ENCODE peak calls at places on chromosomes 16 and 17, in seven cellular contexts. One of them, this sample, is unnamed.

GRCh38 chr17:57375770-57376181 is 119.5 kb downstream of the MSI2 start:
- DNase-seq in SK-N-SH: no peak
- DNase-seq in H1: no peak
- DNase-seq in GM12878: no peak
- DNase-seq in GM12891: no peak
- DNase-seq in K562: peak; percentile 55
- DNase-seq in HepG2: no peak
- DNase-seq in this sample: no peak

GRCh38 chr17:33954597-33954996 is 300.5 kb upstream of the CCL2 start:
- DNase-seq in SK-N-SH: no peak
- DNase-seq in H1: no peak
- DNase-seq in GM12878: no peak
- DNase-seq in GM12891: no peak
- DNase-seq in K562: no peak
- DNase-seq in HepG2: no peak
- DNase-seq in this sample: no peak

GRCh38 chr17:40290629-40291296 is 3.1 kb downstream of the CDC6 start:
- DNase-seq in SK-N-SH: peak; percentile 45
- DNase-seq in H1: no peak
- DNase-seq in GM12878: no peak
- DNase-seq in GM12891: no peak
- DNase-seq in K562: peak; percentile 35
- DNase-seq in HepG2: peak; percentile 86
- DNase-seq in this sample: no peak

GRCh38 chr17:76537288-76537577 is 276 bp downstream of the CYGB start:
- DNase-seq in SK-N-SH: peak; percentile 87
- DNase-seq in H1: no peak
- DNase-seq in GM12878: no peak
- DNase-seq in GM12891: no peak
- DNase-seq in K562: no peak
- DNase-seq in HepG2: no peak
- DNase-seq in this sample: peak; percentile 33

GRCh38 chr17:60720763-60721531 is 43.3 kb downstream of the BCAS3 start:
- DNase-seq in SK-N-SH: peak; percentile 66
- DNase-seq in H1: no peak
- DNase-seq in GM12878: peak; percentile 24
- DNase-seq in GM12891: peak; percentile 17
- DNase-seq in K562: peak; percentile 50
- DNase-seq in HepG2: peak; percentile 64
- DNase-seq in this sample: peak; percentile 19

GRCh38 chr16:50007744-50008143 is 17.3 kb upstream of the CNEP1R1 start:
- DNase-seq in SK-N-SH: no peak
- DNase-seq in H1: no peak
- DNase-seq in GM12878: no peak
- DNase-seq in GM12891: no peak
- DNase-seq in K562: no peak
- DNase-seq in HepG2: no peak
- DNase-seq in this sample: no peak

GRCh38 chr16:4505356-4506153 is 29.4 kb downstream of the HMOX2 start:
- DNase-seq in SK-N-SH: no peak
- DNase-seq in H1: no peak
- DNase-seq in GM12878: peak; percentile 70
- DNase-seq in GM12891: peak; percentile 73
- DNase-seq in K562: no peak
- DNase-seq in HepG2: no peak
- DNase-seq in this sample: peak; percentile 72

GRCh38 chr16:66639091-66639885 is 34.8 kb downstream of the CMTM3 start:
- DNase-seq in SK-N-SH: no peak
- DNase-seq in H1: no peak
- DNase-seq in GM12878: no peak
- DNase-seq in GM12891: no peak
- DNase-seq in K562: no peak
- DNase-seq in HepG2: no peak
- DNase-seq in this sample: no peak

GRCh38 chr17:48293319-48294192 is 136.5 kb downstream of the SKAP1 start:
- DNase-seq in SK-N-SH: no peak
- DNase-seq in H1: no peak
- DNase-seq in GM12878: no peak
- DNase-seq in GM12891: no peak
- DNase-seq in K562: no peak
- DNase-seq in HepG2: no peak
- DNase-seq in this sample: no peak

GRCh38 chr16:71287903-71288302 is 1.3 kb downstream of the CMTR2 start:
- DNase-seq in SK-N-SH: no peak
- DNase-seq in H1: no peak
- DNase-seq in GM12878: no peak
- DNase-seq in GM12891: no peak
- DNase-seq in K562: no peak
- DNase-seq in HepG2: no peak
- DNase-seq in this sample: no peak

GRCh38 chr16:2902337-2903130 is 9.2 kb upstream of the FLYWCH1 start:
- DNase-seq in SK-N-SH: peak; percentile 8
- DNase-seq in H1: no peak
- DNase-seq in GM12878: no peak
- DNase-seq in GM12891: no peak
- DNase-seq in K562: no peak
- DNase-seq in HepG2: no peak
- DNase-seq in this sample: no peak

GRCh38 chr17:50359005-50359699 is 13.2 kb downstream of the XYLT2 start:
- DNase-seq in SK-N-SH: no peak
- DNase-seq in H1: no peak
- DNase-seq in GM12878: no peak
- DNase-seq in GM12891: no peak
- DNase-seq in K562: no peak
- DNase-seq in HepG2: no peak
- DNase-seq in this sample: no peak

GRCh38 chr17:35217107-35217506 is 22.9 kb upstream of the SLC35G3 start:
- DNase-seq in SK-N-SH: no peak
- DNase-seq in H1: no peak
- DNase-seq in GM12878: no peak
- DNase-seq in GM12891: no peak
- DNase-seq in K562: no peak
- DNase-seq in HepG2: no peak
- DNase-seq in this sample: no peak

GRCh38 chr17:15157051-15157450 is 108.1 kb downstream of the PMP22 start:
- DNase-seq in SK-N-SH: no peak
- DNase-seq in H1: no peak
- DNase-seq in GM12878: no peak
- DNase-seq in GM12891: no peak
- DNase-seq in K562: no peak
- DNase-seq in HepG2: no peak
- DNase-seq in this sample: no peak

GRCh38 chr17:42796066-42796758 is 2.3 kb downstream of the COA3 start:
- DNase-seq in SK-N-SH: no peak
- DNase-seq in H1: no peak
- DNase-seq in GM12878: no peak
- DNase-seq in GM12891: no peak
- DNase-seq in K562: no peak
- DNase-seq in HepG2: no peak
- DNase-seq in this sample: no peak

GRCh38 chr17:42795465-42795864 is 3.0 kb downstream of the COA3 start:
- DNase-seq in SK-N-SH: no peak
- DNase-seq in H1: no peak
- DNase-seq in GM12878: no peak
- DNase-seq in GM12891: no peak
- DNase-seq in K562: no peak
- DNase-seq in HepG2: no peak
- DNase-seq in this sample: no peak

GRCh38 chr17:42797067-42798007 is 1.2 kb downstream of the COA3 start:
- DNase-seq in SK-N-SH: no peak
- DNase-seq in H1: no peak
- DNase-seq in GM12878: no peak
- DNase-seq in GM12891: no peak
- DNase-seq in K562: no peak
- DNase-seq in HepG2: peak; percentile 74
- DNase-seq in this sample: no peak

GRCh38 chr17:42798011-42798382 is 507 bp downstream of the COA3 start:
- DNase-seq in SK-N-SH: no peak
- DNase-seq in H1: no peak
- DNase-seq in GM12878: no peak
- DNase-seq in GM12891: no peak
- DNase-seq in K562: no peak
- DNase-seq in HepG2: no peak
- DNase-seq in this sample: no peak

DNA sequence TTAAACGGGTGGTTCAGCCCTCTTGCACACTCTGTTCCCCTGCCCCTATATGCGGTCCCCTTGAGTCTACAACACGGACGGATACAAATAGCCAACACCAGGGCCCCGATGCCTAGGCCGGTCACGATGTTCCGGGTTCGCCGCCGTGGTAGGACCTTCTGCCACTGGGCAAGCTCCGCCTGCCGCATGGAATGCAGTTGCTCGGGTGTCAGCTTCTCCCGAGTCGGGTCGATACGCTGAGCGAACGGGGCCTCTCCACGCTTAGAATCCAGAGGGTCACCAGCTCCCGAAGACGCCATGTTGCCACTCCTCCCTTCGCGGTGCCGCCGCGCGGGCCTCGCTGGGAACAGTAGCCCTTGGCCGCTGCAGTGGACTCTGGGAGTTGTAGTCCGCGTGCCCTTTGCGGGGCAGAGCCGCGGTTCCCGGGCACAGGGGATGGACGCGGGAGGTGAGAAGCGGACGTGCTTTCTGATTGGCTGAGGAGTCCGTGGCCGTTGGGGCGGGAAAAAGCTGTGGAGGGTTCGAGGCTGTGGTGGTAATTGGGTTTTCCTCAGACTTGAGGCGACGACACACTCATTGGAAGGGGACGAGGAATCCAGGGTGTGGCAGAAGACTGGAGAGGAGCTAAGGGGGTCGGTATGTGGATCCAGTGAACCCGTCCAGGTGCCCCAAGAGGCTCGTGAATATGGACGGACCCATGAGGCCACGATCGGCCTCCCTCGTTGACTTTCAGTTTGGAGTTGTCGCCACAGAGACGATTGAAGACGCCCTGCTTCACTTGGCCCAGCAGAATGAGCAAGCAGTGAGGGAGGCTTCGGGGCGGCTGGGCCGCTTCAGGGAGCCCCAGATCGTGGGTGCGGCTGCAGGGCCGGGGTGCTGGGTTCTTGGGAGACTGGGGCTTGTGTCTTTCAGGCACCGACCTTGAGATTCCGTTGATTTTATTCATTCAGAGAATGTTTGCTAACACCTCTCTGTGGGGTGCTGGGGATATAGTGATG is at the start of the genes CNTD1 and COA3:
- DNase-seq in SK-N-SH: peak; percentile 97
- DNase-seq in H1: peak; percentile 56
- DNase-seq in GM12878: peak; percentile 31
- DNase-seq in GM12891: peak; percentile 96
- DNase-seq in K562: peak; percentile 88
- DNase-seq in HepG2: peak; percentile 88
- DNase-seq in this sample: peak; percentile 94
- TF ChIP-seq POLR2AphosphoS5 in SK-N-SH: peak; percentile 74
- TF ChIP-seq POLR2AphosphoS5 in H1: peak; percentile 70
- TF ChIP-seq POLR2AphosphoS5 in GM12878: peak; percentile 49
- TF ChIP-seq POLR2AphosphoS5 in GM12891: peak; percentile 80
- TF ChIP-seq POLR2AphosphoS5 in K562: peak; percentile 66
- TF ChIP-seq POLR2AphosphoS5 in HepG2: peak; percentile 91
- TF ChIP-seq POLR2AphosphoS5 in this sample: no peak

DNA sequence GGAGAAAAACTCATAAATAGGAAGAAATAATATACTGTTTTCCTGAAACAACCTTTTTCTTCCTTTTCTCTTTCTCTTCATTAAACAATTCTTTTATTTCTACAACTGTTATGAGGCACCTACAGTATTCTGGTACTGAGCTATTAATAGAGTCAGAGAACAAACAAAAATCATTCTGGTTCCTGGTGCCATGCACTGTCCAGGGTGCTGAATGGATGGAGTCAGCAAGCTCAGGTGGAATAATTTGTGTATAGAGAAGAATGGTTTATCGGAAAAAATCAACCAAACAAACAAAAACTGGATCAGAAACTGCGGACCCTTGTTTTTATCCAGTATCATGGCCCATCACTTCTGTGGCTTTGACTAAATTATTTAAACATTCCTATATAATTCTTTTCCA is 430.3 kb upstream of the GOT2 start:
- DNase-seq in SK-N-SH: no peak
- DNase-seq in H1: no peak
- DNase-seq in GM12878: no peak
- DNase-seq in GM12891: no peak
- DNase-seq in K562: no peak
- DNase-seq in HepG2: no peak
- DNase-seq in this sample: no peak
- TF ChIP-seq TAF1 in SK-N-SH: no peak
- TF ChIP-seq TAF1 in H1: no peak
- TF ChIP-seq TAF1 in GM12878: no peak
- TF ChIP-seq TAF1 in GM12891: no peak
- TF ChIP-seq TAF1 in K562: no peak
- TF ChIP-seq TAF1 in HepG2: no peak
- TF ChIP-seq TAF1 in this sample: no peak

GRCh38 chr16:56690420-56691122 is 8.3 kb downstream of the MT1X start:
- DNase-seq in SK-N-SH: no peak
- DNase-seq in H1: no peak
- DNase-seq in GM12878: no peak
- DNase-seq in GM12891: no peak
- DNase-seq in K562: no peak
- DNase-seq in HepG2: no peak
- DNase-seq in this sample: no peak

GRCh38 chr16:56695246-56695645 is 13.0 kb downstream of the MT1X start:
- DNase-seq in SK-N-SH: no peak
- DNase-seq in H1: no peak
- DNase-seq in GM12878: no peak
- DNase-seq in GM12891: no peak
- DNase-seq in K562: no peak
- DNase-seq in HepG2: no peak
- DNase-seq in this sample: no peak

GRCh38 chr16:56689171-56689570 is 6.9 kb downstream of the MT1X start:
- DNase-seq in SK-N-SH: no peak
- DNase-seq in H1: no peak
- DNase-seq in GM12878: no peak
- DNase-seq in GM12891: no peak
- DNase-seq in K562: no peak
- DNase-seq in HepG2: no peak
- DNase-seq in this sample: no peak

GRCh38 chr16:56688762-56689161 is 6.5 kb downstream of the MT1X start:
- DNase-seq in SK-N-SH: no peak
- DNase-seq in H1: no peak
- DNase-seq in GM12878: no peak
- DNase-seq in GM12891: no peak
- DNase-seq in K562: no peak
- DNase-seq in HepG2: no peak
- DNase-seq in this sample: no peak

DNA sequence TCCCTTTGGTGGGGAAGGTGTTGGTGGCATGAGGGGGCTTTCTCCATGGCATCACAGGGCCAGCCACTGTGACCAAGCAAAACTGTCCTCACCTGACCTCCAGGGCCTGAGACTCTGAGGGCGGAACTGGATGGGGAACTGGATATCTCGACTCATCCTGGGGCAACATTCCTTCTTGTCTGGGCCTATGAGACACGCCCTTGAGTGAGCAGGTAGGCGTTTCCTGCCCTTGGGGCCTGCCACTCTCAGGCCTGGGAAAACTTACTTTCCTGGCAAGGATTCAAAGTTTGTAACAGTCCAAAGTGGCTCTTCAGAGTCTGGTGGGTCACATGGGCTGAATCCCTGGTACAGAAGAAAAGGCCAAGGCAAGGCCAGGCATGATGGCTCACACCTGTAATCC is 9.6 kb downstream of the MT1X start:
- DNase-seq in SK-N-SH: no peak
- DNase-seq in H1: no peak
- DNase-seq in GM12878: no peak
- DNase-seq in GM12891: no peak
- DNase-seq in K562: no peak
- DNase-seq in HepG2: peak; percentile 77
- DNase-seq in this sample: no peak
- TF ChIP-seq POLR2AphosphoS5 in SK-N-SH: no peak
- TF ChIP-seq POLR2AphosphoS5 in H1: no peak
- TF ChIP-seq POLR2AphosphoS5 in GM12878: no peak
- TF ChIP-seq POLR2AphosphoS5 in GM12891: no peak
- TF ChIP-seq POLR2AphosphoS5 in K562: no peak
- TF ChIP-seq POLR2AphosphoS5 in HepG2: no peak
- TF ChIP-seq POLR2AphosphoS5 in this sample: no peak

GRCh38 chr17:44767493-44767892 is 8.7 kb downstream of the ADAM11 start:
- DNase-seq in SK-N-SH: no peak
- DNase-seq in H1: no peak
- DNase-seq in GM12878: no peak
- DNase-seq in GM12891: peak; percentile 43
- DNase-seq in K562: no peak
- DNase-seq in HepG2: no peak
- DNase-seq in this sample: no peak
- TF ChIP-seq TAF1 in SK-N-SH: no peak
- TF ChIP-seq TAF1 in H1: no peak
- TF ChIP-seq TAF1 in GM12878: no peak
- TF ChIP-seq TAF1 in GM12891: no peak
- TF ChIP-seq TAF1 in K562: no peak
- TF ChIP-seq TAF1 in HepG2: no peak
- TF ChIP-seq TAF1 in this sample: no peak

This sample was measured in GM12892.